ENCODE peak calls at places on chromosome 10, in six cellular contexts. B is aorta, G is testis, L is lower lobe of right lung, P is IMR-90, F is GM23248. W is an unnamed sample. For H3K4me1, the result is how much of the 10 kb centered on the place peaks cover.

GRCh38 chr10:118027397-118027796 is 19.3 kb downstream of the RAB11FIP2 start:
- DNase-seq in B (no peak), G (peak), L (no peak), P (no peak), F (no peak), W (no peak)

GRCh38 chr10:29929006-29929405 is 130.4 kb downstream of the JCAD start:
- DNase-seq in B (no peak), G (peak), L (no peak), P (no peak), F (no peak), W (no peak)

GRCh38 chr10:26730548-26730947 is 33.0 kb downstream of the PDSS1 start:
- DNase-seq in B (no peak), G (no peak), L (no peak), P (no peak), F (no peak), W (no peak)

GRCh38 chr10:71589617-71590551 is 129.7 kb downstream of the C10orf105 start:
- DNase-seq in B (no peak), G (no peak), L (no peak), P (no peak), F (peak), W (no peak)

GRCh38 chr10:8306685-8307364 is 252.3 kb downstream of the GATA3 start:
- DNase-seq in B (no peak), G (no peak), L (no peak), P (no peak), F (no peak), W (no peak)

GRCh38 chr10:35870665-35871310 is 228.7 kb upstream of the FZD8 start:
- DNase-seq in B (no peak), G (no peak), L (no peak), P (no peak), F (no peak), W (no peak)

GRCh38 chr10:26698909-26699308 is 1.4 kb downstream of the PDSS1 start:
- DNase-seq in B (no peak), G (no peak), L (no peak), P (no peak), F (no peak), W (no peak)

GRCh38 chr10:124629410-124629809 is 114.8 kb downstream of the FAM53B start:
- DNase-seq in B (no peak), G (peak), L (no peak), P (no peak), F (no peak), W (no peak)

GRCh38 chr10:56911906-56912480 is 550.9 kb upstream of the ZWINT start:
- DNase-seq in B (no peak), G (no peak), L (peak), P (no peak), F (no peak), W (no peak)

GRCh38 chr10:71597821-71598498 is 121.6 kb downstream of the C10orf105 start:
- DNase-seq in B (no peak), G (peak), L (peak), P (no peak), F (peak), W (peak)

DNA sequence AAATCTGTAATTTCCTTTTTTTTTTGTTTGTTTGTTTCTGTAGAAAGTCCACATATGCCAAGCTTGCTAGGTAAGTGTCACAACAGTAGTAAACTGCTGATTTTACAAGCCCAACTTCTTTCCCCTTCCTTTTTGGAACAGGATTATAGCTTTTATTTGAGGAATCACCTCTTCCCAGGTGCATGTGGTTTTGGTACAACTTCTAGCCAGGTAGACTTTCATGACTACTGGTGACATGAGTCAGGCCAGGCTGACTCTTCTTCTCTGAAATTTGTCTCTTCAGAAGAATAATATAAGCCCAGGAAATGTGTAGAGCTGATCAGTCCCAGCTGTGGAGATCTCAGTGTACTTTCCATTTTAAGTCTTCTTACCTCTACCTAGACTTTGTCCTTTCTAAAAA is 664.5 kb downstream of the SORCS1 start:
- DNase-seq in B (no peak), G (no peak), L (no peak), P (no peak), F (no peak), W (no peak)
- H3K4me1 ChIP-seq in B (under half), G (under half), L (under half), P (under half), F (under half), W (under half)

GRCh38 chr10:51894752-51895151 is 195.4 kb upstream of the CSTF2T start:
- DNase-seq in B (no peak), G (no peak), L (no peak), P (peak), F (peak), W (no peak)
- H3K27ac ChIP-seq in B (peak), G (peak), L (peak), P (no peak), F (peak), W (peak)

GRCh38 chr10:89164080-89164479 is 43.0 kb downstream of the CH25H start:
- DNase-seq in B (no peak), G (peak), L (no peak), P (no peak), F (no peak), W (no peak)
- H3K4me3 ChIP-seq in B (no peak), G (no peak), L (no peak), P (no peak), F (peak), W (no peak)

GRCh38 chr10:79434816-79435215 is 10.6 kb downstream of the ZCCHC24 start:
- DNase-seq in B (peak), G (peak), L (no peak), P (peak), F (peak), W (no peak)

GRCh38 chr10:79433324-79434222 is 11.9 kb downstream of the ZCCHC24 start:
- DNase-seq in B (peak), G (no peak), L (no peak), P (no peak), F (no peak), W (no peak)

GRCh38 chr10:79435271-79436065 is 10.0 kb downstream of the ZCCHC24 start:
- DNase-seq in B (peak), G (no peak), L (no peak), P (peak), F (peak), W (peak)

GRCh38 chr10:79436066-79436849 is 9.2 kb downstream of the ZCCHC24 start:
- DNase-seq in B (no peak), G (no peak), L (no peak), P (no peak), F (no peak), W (no peak)

GRCh38 chr10:79434223-79434687 is 11.2 kb downstream of the ZCCHC24 start:
- DNase-seq in B (no peak), G (no peak), L (no peak), P (peak), F (peak), W (no peak)
- H3K4me1 ChIP-seq in B (under half), G (under half), L (half or more), P (half or more), F (half or more), W (half or more)

GRCh38 chr10:69425041-69425440 is 8.3 kb upstream of the TACR2 start:
- DNase-seq in B (no peak), G (no peak), L (no peak), P (no peak), F (no peak), W (no peak)
- H3K27ac ChIP-seq in B (no peak), G (no peak), L (no peak), P (no peak), F (no peak), W (no peak)

DNA sequence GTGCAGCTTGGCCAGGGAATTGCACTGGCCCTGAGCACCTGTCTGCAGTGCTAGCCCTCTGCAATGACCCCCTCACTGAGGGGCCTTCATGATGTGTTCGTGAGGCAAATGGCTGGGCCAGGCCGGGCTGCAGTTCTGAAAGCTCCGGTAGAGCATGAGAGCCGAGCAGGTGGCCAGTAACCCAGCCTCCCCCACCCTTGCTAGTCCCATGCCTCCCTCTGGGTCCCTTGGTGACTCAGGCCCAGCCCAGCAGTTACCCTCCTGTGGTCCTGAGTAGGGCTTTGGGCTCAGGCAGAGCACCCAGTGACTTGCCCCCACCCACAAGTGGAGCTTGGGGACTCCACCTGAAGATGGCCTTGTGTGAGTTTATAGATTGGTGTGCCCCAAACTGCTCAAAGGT is 16.1 kb upstream of the CSGALNACT2 start:
- DNase-seq in B (no peak), G (no peak), L (no peak), P (no peak), F (no peak), W (no peak)
- H3K4me3 ChIP-seq in B (no peak), G (no peak), L (no peak), P (no peak), F (no peak), W (no peak)

DNA sequence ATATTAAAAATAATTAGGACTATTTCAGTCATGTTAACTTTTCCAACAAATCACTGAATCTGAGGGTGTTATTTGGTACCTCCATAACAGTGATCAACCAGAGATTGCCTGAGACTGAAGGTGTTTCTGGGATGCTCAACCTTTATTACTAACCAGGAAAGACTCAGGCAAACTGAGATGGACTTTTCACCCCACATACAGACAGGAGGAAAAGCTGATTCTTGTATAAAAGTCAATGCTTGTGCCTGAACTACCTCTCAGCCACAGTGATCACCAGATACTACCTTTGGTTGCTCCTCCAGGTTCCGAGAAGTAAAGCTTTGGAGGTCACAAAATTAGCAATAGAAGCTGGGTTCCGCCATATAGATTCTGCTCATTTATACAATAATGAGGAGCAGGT is 1.9 kb downstream of the AKR1C3 start:
- DNase-seq in B (no peak), G (no peak), L (no peak), P (no peak), F (no peak), W (no peak)
- H3K4me1 ChIP-seq in B (under half), G (under half), L (under half), P (under half), F (under half), W (under half)

W was measured in left ventricle myocardium inferior.